ENCODE peak calls at places on chromosomes 7 and 10, in seven cellular contexts. One of them, this sample, is unnamed.

GRCh38 chr7:1259621-1260020 is 26.9 kb downstream of the UNCX start:
- DNase-seq in cardiac fibroblast: no peak
- DNase-seq in hypothalamus: no peak
- DNase-seq in naive thymus-derived CD8-positive, alpha-beta T cell: no peak
- DNase-seq in Panc1: no peak
- DNase-seq in GM04504: no peak
- DNase-seq in stimulated activated CD4-positive, alpha-beta T cell treated with anti-CD3 and anti-CD28 coated beads, Interleukin-15, amount 100 ng/mL, for 1 hour: no peak
- DNase-seq in this sample: no peak

GRCh38 chr7:134083766-134084487 is 43.2 kb upstream of the LRGUK start:
- DNase-seq in cardiac fibroblast: peak; percentile 13
- DNase-seq in hypothalamus: no peak
- DNase-seq in naive thymus-derived CD8-positive, alpha-beta T cell: no peak
- DNase-seq in Panc1: no peak
- DNase-seq in GM04504: peak; percentile 22
- DNase-seq in stimulated activated CD4-positive, alpha-beta T cell treated with anti-CD3 and anti-CD28 coated beads, Interleukin-15, amount 100 ng/mL, for 1 hour: no peak
- DNase-seq in this sample: no peak

GRCh38 chr10:125123363-125124113 is 36.8 kb downstream of the CTBP2 start:
- DNase-seq in cardiac fibroblast: peak; percentile 89
- DNase-seq in hypothalamus: peak; percentile 49
- DNase-seq in naive thymus-derived CD8-positive, alpha-beta T cell: no peak
- DNase-seq in Panc1: peak; percentile 60
- DNase-seq in GM04504: no peak
- DNase-seq in stimulated activated CD4-positive, alpha-beta T cell treated with anti-CD3 and anti-CD28 coated beads, Interleukin-15, amount 100 ng/mL, for 1 hour: no peak
- DNase-seq in this sample: peak; percentile 56

GRCh38 chr10:121484401-121484800 is 113.8 kb downstream of the FGFR2 start:
- DNase-seq in cardiac fibroblast: no peak
- DNase-seq in hypothalamus: no peak
- DNase-seq in naive thymus-derived CD8-positive, alpha-beta T cell: no peak
- DNase-seq in Panc1: no peak
- DNase-seq in GM04504: no peak
- DNase-seq in stimulated activated CD4-positive, alpha-beta T cell treated with anti-CD3 and anti-CD28 coated beads, Interleukin-15, amount 100 ng/mL, for 1 hour: no peak
- DNase-seq in this sample: no peak

GRCh38 chr10:119496282-119496681 is 46.2 kb downstream of the RGS10 start:
- DNase-seq in cardiac fibroblast: no peak
- DNase-seq in hypothalamus: no peak
- DNase-seq in naive thymus-derived CD8-positive, alpha-beta T cell: no peak
- DNase-seq in Panc1: no peak
- DNase-seq in GM04504: no peak
- DNase-seq in stimulated activated CD4-positive, alpha-beta T cell treated with anti-CD3 and anti-CD28 coated beads, Interleukin-15, amount 100 ng/mL, for 1 hour: no peak
- DNase-seq in this sample: no peak

GRCh38 chr7:98681496-98681895 is 64.4 kb downstream of the NPTX2 start:
- DNase-seq in cardiac fibroblast: no peak
- DNase-seq in hypothalamus: no peak
- DNase-seq in naive thymus-derived CD8-positive, alpha-beta T cell: no peak
- DNase-seq in Panc1: no peak
- DNase-seq in GM04504: no peak
- DNase-seq in stimulated activated CD4-positive, alpha-beta T cell treated with anti-CD3 and anti-CD28 coated beads, Interleukin-15, amount 100 ng/mL, for 1 hour: no peak
- DNase-seq in this sample: no peak

GRCh38 chr10:68194290-68194689 is 37.6 kb downstream of the ATOH7 start:
- DNase-seq in cardiac fibroblast: no peak
- DNase-seq in hypothalamus: no peak
- DNase-seq in naive thymus-derived CD8-positive, alpha-beta T cell: no peak
- DNase-seq in Panc1: no peak
- DNase-seq in GM04504: no peak
- DNase-seq in stimulated activated CD4-positive, alpha-beta T cell treated with anti-CD3 and anti-CD28 coated beads, Interleukin-15, amount 100 ng/mL, for 1 hour: no peak
- DNase-seq in this sample: no peak

GRCh38 chr10:26801274-26801673 is 59.5 kb downstream of the ABI1 start:
- DNase-seq in cardiac fibroblast: no peak
- DNase-seq in hypothalamus: no peak
- DNase-seq in naive thymus-derived CD8-positive, alpha-beta T cell: no peak
- DNase-seq in Panc1: no peak
- DNase-seq in GM04504: no peak
- DNase-seq in stimulated activated CD4-positive, alpha-beta T cell treated with anti-CD3 and anti-CD28 coated beads, Interleukin-15, amount 100 ng/mL, for 1 hour: no peak
- DNase-seq in this sample: no peak

GRCh38 chr7:54260868-54261475 is 281.2 kb upstream of the VSTM2A start:
- DNase-seq in cardiac fibroblast: no peak
- DNase-seq in hypothalamus: no peak
- DNase-seq in naive thymus-derived CD8-positive, alpha-beta T cell: no peak
- DNase-seq in Panc1: no peak
- DNase-seq in GM04504: no peak
- DNase-seq in stimulated activated CD4-positive, alpha-beta T cell treated with anti-CD3 and anti-CD28 coated beads, Interleukin-15, amount 100 ng/mL, for 1 hour: no peak
- DNase-seq in this sample: no peak

GRCh38 chr7:30930621-30931020 is 19.0 kb downstream of the AQP1 start:
- DNase-seq in cardiac fibroblast: peak; percentile 57
- DNase-seq in hypothalamus: no peak
- DNase-seq in naive thymus-derived CD8-positive, alpha-beta T cell: no peak
- DNase-seq in Panc1: no peak
- DNase-seq in GM04504: no peak
- DNase-seq in stimulated activated CD4-positive, alpha-beta T cell treated with anti-CD3 and anti-CD28 coated beads, Interleukin-15, amount 100 ng/mL, for 1 hour: no peak
- DNase-seq in this sample: no peak

GRCh38 chr10:112227331-112227961 is 43.9 kb upstream of the GPAM start:
- DNase-seq in cardiac fibroblast: peak; percentile 36
- DNase-seq in hypothalamus: no peak
- DNase-seq in naive thymus-derived CD8-positive, alpha-beta T cell: no peak
- DNase-seq in Panc1: no peak
- DNase-seq in GM04504: peak; percentile 70
- DNase-seq in stimulated activated CD4-positive, alpha-beta T cell treated with anti-CD3 and anti-CD28 coated beads, Interleukin-15, amount 100 ng/mL, for 1 hour: no peak
- DNase-seq in this sample: no peak

GRCh38 chr10:14592566-14592965 is 182.1 kb downstream of the FAM107B start:
- DNase-seq in cardiac fibroblast: no peak
- DNase-seq in hypothalamus: no peak
- DNase-seq in naive thymus-derived CD8-positive, alpha-beta T cell: no peak
- DNase-seq in Panc1: no peak
- DNase-seq in GM04504: no peak
- DNase-seq in stimulated activated CD4-positive, alpha-beta T cell treated with anti-CD3 and anti-CD28 coated beads, Interleukin-15, amount 100 ng/mL, for 1 hour: no peak
- DNase-seq in this sample: no peak

GRCh38 chr10:34474060-34474376 is 341.1 kb downstream of the PARD3 start:
- DNase-seq in cardiac fibroblast: peak; percentile 51
- DNase-seq in hypothalamus: no peak
- DNase-seq in naive thymus-derived CD8-positive, alpha-beta T cell: no peak
- DNase-seq in Panc1: no peak
- DNase-seq in GM04504: no peak
- DNase-seq in stimulated activated CD4-positive, alpha-beta T cell treated with anti-CD3 and anti-CD28 coated beads, Interleukin-15, amount 100 ng/mL, for 1 hour: no peak
- DNase-seq in this sample: no peak

GRCh38 chr10:103564116-103564501 is 70.6 kb downstream of the NEURL1 start:
- DNase-seq in cardiac fibroblast: no peak
- DNase-seq in hypothalamus: no peak
- DNase-seq in naive thymus-derived CD8-positive, alpha-beta T cell: no peak
- DNase-seq in Panc1: no peak
- DNase-seq in GM04504: no peak
- DNase-seq in stimulated activated CD4-positive, alpha-beta T cell treated with anti-CD3 and anti-CD28 coated beads, Interleukin-15, amount 100 ng/mL, for 1 hour: no peak
- DNase-seq in this sample: no peak